ENCODE peak calls at places on chromosomes 5 and 9, in six cellular contexts. J, Y, N, V, W and C are unnamed samples.

GRCh38 chr5:143826909-143827514 is 15.1 kb downstream of the HMHB1 start:
- DNase-seq in W (no peak), V (no peak), N (no peak), J (no peak), Y (no peak), C (no peak)

GRCh38 chr9:81592890-81593271 is 96.5 kb downstream of the TLE1 start:
- DNase-seq in V (no peak), J (no peak), Y (no peak), N (no peak), W (no peak), C (peak)

GRCh38 chr9:92964607-92964975 is 17.3 kb downstream of the FGD3 start:
- DNase-seq in V (no peak), J (no peak), N (no peak), Y (no peak), W (no peak), C (no peak)

GRCh38 chr5:90387508-90387907 is 22.0 kb downstream of the CETN3 start:
- DNase-seq in Y (no peak), W (no peak), V (no peak), J (no peak), N (no peak), C (no peak)

GRCh38 chr5:124480964-124481363 is 265.5 kb downstream of the ZNF608 start:
- DNase-seq in J (no peak), V (no peak), W (no peak), Y (no peak), N (no peak), C (no peak)

GRCh38 chr5:132800545-132800944 is 12.6 kb upstream of the SOWAHA start:
- DNase-seq in Y (no peak), W (no peak), V (no peak), N (no peak), J (no peak), C (no peak)

GRCh38 chr5:43609752-43610151 is 6.8 kb downstream of the NNT start:
- DNase-seq in V (no peak), W (peak), N (no peak), J (peak), Y (no peak), C (no peak)

GRCh38 chr5:31000287-31000686 is 193.2 kb upstream of the CDH6 start:
- DNase-seq in Y (no peak), W (no peak), V (no peak), N (no peak), J (no peak), C (no peak)

GRCh38 chr5:126849101-126849678 is 72.3 kb downstream of the LMNB1 start:
- DNase-seq in W (no peak), V (no peak), Y (no peak), N (no peak), J (peak), C (no peak)

GRCh38 chr5:88883059-88883565 is at the start of gene MEF2C:
- DNase-seq in V (peak), J (peak), Y (no peak), W (no peak), N (no peak), C (peak)

GRCh38 chr9:16618524-16618923 is 251.9 kb downstream of the BNC2 start:
- DNase-seq in W (no peak), J (peak), Y (no peak), V (peak), N (no peak), C (no peak)

GRCh38 chr5:34959323-34959722 is 30.0 kb downstream of the DNAJC21 start:
- DNase-seq in J (peak), W (no peak), V (no peak), Y (no peak), N (peak), C (no peak)

GRCh38 chr5:39209924-39210323 is 9.4 kb downstream of the FYB1 start:
- DNase-seq in W (peak), J (no peak), N (no peak), Y (peak), V (no peak), C (no peak)

GRCh38 chr5:133610489-133611356 is 1.6 kb downstream of the FSTL4 start:
- DNase-seq in Y (peak), V (peak), W (peak), J (peak), N (no peak), C (peak)

GRCh38 chr5:154444559-154445421 is 1.0 kb upstream of the SAP30L start:
- DNase-seq in W (peak), Y (no peak), J (no peak), N (no peak), V (peak), C (no peak)

GRCh38 chr9:127158995-127159801 is 36.8 kb upstream of the ANGPTL2 start:
- DNase-seq in W (no peak), J (peak), N (peak), Y (no peak), V (peak), C (no peak)

GRCh38 chr9:135565636-135566035 is 4.1 kb downstream of the PAEP start:
- DNase-seq in V (no peak), Y (no peak), J (no peak), W (no peak), N (no peak), C (no peak)

GRCh38 chr5:149999359-149999758 is 1.1 kb downstream of the TIGD6 start:
- DNase-seq in W (no peak), Y (no peak), N (no peak), J (no peak), V (no peak), C (no peak)

GRCh38 chr5:16489322-16489791 is 23.8 kb upstream of the ZNF622 start:
- DNase-seq in J (peak), Y (no peak), V (peak), W (no peak), N (no peak), C (peak)